ENCODE peak calls at places on chromosomes 2 and 18, in six cellular contexts. X, M, N, F, C and L are unnamed samples.

GRCh38 chr2:68839260-68839833 is 31.9 kb downstream of the BMP10 start:
- DNase-seq in X (no peak), N (no peak), C (peak; percentile 25), F (no peak), M (peak; percentile 53), L (no peak)

GRCh38 chr18:50424877-50425690 is 50.2 kb downstream of the SKA1 start:
- DNase-seq in X (no peak), M (no peak), C (no peak), F (no peak), N (no peak), L (no peak)

GRCh38 chr2:23436346-23437099 is 51.5 kb downstream of the KLHL29 start:
- DNase-seq in C (peak; percentile 62), N (no peak), F (no peak), M (peak; percentile 69), X (no peak), L (no peak)

GRCh38 chr2:107698861-107699260 is 127.8 kb upstream of the RGPD4 start:
- DNase-seq in C (no peak), F (no peak), N (no peak), M (no peak), X (no peak), L (no peak)

GRCh38 chr2:211822686-211823335 is 715.8 kb downstream of the ERBB4 start:
- DNase-seq in X (no peak), N (no peak), C (no peak), M (no peak), F (no peak), L (no peak)

GRCh38 chr2:127277028-127277427 is 16.9 kb downstream of the ERCC3 start:
- DNase-seq in C (peak; percentile 20), F (no peak), N (no peak), X (no peak), M (no peak), L (no peak)

GRCh38 chr2:146412625-146413024 is 1432.2 kb upstream of the ACVR2A start:
- DNase-seq in X (no peak), C (no peak), N (no peak), M (no peak), F (no peak), L (no peak)

GRCh38 chr2:160289803-160290202 is 89.7 kb upstream of the ITGB6 start:
- DNase-seq in F (no peak), M (no peak), X (no peak), C (peak; percentile 55), N (no peak), L (no peak)

GRCh38 chr2:144449028-144449406 is 70.9 kb downstream of the ZEB2 start:
- DNase-seq in X (no peak), M (no peak), C (peak; percentile 59), F (no peak), N (no peak), L (peak; percentile 24)

GRCh38 chr2:169222665-169223064 is 139.7 kb downstream of the LRP2 start:
- DNase-seq in X (no peak), M (no peak), C (no peak), F (no peak), N (no peak), L (no peak)

GRCh38 chr18:35683021-35683420 is 101.5 kb downstream of the GALNT1 start:
- DNase-seq in M (no peak), F (peak; percentile 53), C (peak; percentile 17), X (no peak), N (no peak), L (no peak)

GRCh38 chr2:12921321-12921720 is 204.6 kb downstream of the TRIB2 start:
- DNase-seq in N (no peak), C (no peak), M (no peak), X (no peak), F (no peak), L (no peak)

GRCh38 chr2:20516646-20517341 is 69.9 kb downstream of the RHOB start:
- DNase-seq in M (no peak), C (peak; percentile 23), X (peak; percentile 58), F (no peak), N (no peak), L (no peak)

GRCh38 chr2:74405994-74406583 is 15.3 kb downstream of the C2orf81 start:
- DNase-seq in C (no peak), X (no peak), M (no peak), F (no peak), N (no peak), L (no peak)

GRCh38 chr18:78542204-78542603 is 437.4 kb upstream of the SALL3 start:
- DNase-seq in C (no peak), F (no peak), M (no peak), N (no peak), X (peak; percentile 92), L (no peak)

GRCh38 chr18:61840324-61840723 is 52.5 kb downstream of the RNF152 start:
- DNase-seq in C (no peak), N (no peak), X (no peak), F (no peak), M (no peak), L (no peak)

GRCh38 chr18:41714872-41715271 is 240.2 kb upstream of the PIK3C3 start:
- DNase-seq in C (no peak), M (no peak), X (no peak), N (no peak), F (no peak), L (no peak)

GRCh38 chr2:228545041-228545440 is 363.6 kb upstream of the SPHKAP start:
- DNase-seq in M (no peak), F (no peak), C (peak; percentile 77), X (no peak), N (no peak), L (no peak)

GRCh38 chr18:12679183-12679786 is 21.4 kb upstream of the SPIRE1 start:
- DNase-seq in N (no peak), F (no peak), X (no peak), C (peak; percentile 65), M (peak; percentile 41), L (no peak)

GRCh38 chr2:43707255-43707654 is 31.0 kb upstream of the C1GALT1C1L start:
- DNase-seq in N (peak; percentile 80), M (no peak), C (peak; percentile 94), X (no peak), F (no peak), L (no peak)

GRCh38 chr2:44135771-44136170 is 32.9 kb upstream of the PPM1B start:
- DNase-seq in C (peak; percentile 66), X (no peak), F (no peak), N (no peak), M (no peak), L (no peak)

GRCh38 chr2:216710531-216711282 is 15.4 kb upstream of the IGFBP5 start:
- DNase-seq in X (no peak), C (peak; percentile 73), M (no peak), F (no peak), N (no peak), L (no peak)

GRCh38 chr2:238096311-238097011 is 3.7 kb upstream of the ESPNL start:
- DNase-seq in C (no peak), M (no peak), N (peak; percentile 76), F (peak; percentile 41), X (no peak), L (no peak)

GRCh38 chr2:216714412-216714775 is 19.0 kb upstream of the IGFBP5 start:
- DNase-seq in N (no peak), M (no peak), X (no peak), C (peak; percentile 60), F (no peak), L (no peak)

GRCh38 chr2:6525371-6525770 is 340.3 kb downstream of the CMPK2 start:
- DNase-seq in F (peak; percentile 26), C (no peak), N (no peak), X (no peak), M (no peak), L (no peak)

GRCh38 chr2:146978891-146979555 is 865.8 kb upstream of the ACVR2A start:
- DNase-seq in N (no peak), M (no peak), C (peak; percentile 41), X (no peak), F (no peak), L (no peak)

GRCh38 chr2:236172866-236173733 is 4.9 kb upstream of the GBX2 start:
- DNase-seq in N (no peak), C (no peak), M (no peak), X (no peak), F (peak; percentile 59), L (no peak)

GRCh38 chr2:201639205-201639604 is 4.1 kb downstream of the TMEM237 start:
- DNase-seq in F (no peak), C (peak; percentile 22), N (no peak), M (peak; percentile 9), X (no peak), L (no peak)

GRCh38 chr2:130264501-130264900 is 66.3 kb upstream of the TUBA3E start:
- DNase-seq in M (no peak), F (no peak), C (no peak), N (no peak), X (no peak), L (no peak)

GRCh38 chr2:16584824-16585546 is 80.6 kb downstream of the CYRIA start:
- DNase-seq in X (no peak), C (no peak), N (no peak), F (no peak), M (no peak), L (no peak)

GRCh38 chr2:196170202-196170680 is 1.1 kb downstream of the STK17B start:
- DNase-seq in M (peak; percentile 61), F (peak; percentile 45), N (no peak), C (peak; percentile 69), X (peak; percentile 31), L (peak; percentile 38)

DNA sequence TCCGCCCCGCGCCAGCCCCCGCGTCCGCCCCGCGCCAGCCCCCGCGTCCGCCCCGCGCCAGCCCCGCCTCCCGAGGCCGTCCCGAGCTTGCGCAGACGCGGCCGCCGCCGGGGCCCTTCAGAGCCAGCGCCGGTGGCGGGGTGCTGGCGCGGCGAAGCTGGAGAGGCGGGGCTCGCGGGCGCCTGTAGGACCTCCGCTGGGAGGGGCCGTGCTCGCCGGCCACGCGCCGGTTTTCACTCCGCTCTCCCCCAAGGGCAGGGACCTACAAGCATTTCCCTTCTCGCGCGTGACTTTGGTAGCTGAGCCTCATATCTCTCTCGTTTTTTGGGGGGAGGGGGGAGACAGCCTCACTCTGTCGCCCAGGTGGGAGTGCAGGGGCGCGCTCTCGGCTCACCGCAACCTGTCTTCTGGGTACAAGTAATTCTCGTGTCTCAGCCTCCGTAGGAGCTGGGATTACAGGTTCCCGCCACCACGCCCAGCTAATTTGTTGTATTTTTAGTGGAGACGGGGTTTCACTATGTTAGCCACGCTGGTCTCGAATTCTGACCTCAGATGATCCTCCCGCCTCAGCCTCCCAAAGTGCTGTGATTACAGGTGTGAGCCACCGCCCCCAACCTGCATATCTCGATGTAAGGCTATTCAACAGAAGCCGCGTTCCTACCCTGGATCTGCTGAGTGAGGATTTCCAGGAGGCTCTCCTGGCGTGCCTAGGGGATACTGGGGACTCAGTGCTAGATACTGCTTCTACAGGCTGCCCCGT is at the start of gene ZNF514:
- DNase-seq in C (peak; percentile 90), M (peak; percentile 75), X (peak; percentile 70), N (peak; percentile 88), F (peak; percentile 92), L (peak; percentile 81)
- H3K4me1 ChIP-seq in C (peaks cover 7% of the 10 kb centered on the region), M (peaks cover 38% of the 10 kb centered on the region), X (peaks cover 3% of the 10 kb centered on the region), N (peaks cover 26% of the 10 kb centered on the region), F (peaks cover 7% of the 10 kb centered on the region), L (peaks cover 22% of the 10 kb centered on the region)

GRCh38 chr2:217900780-217901360 is 101.9 kb downstream of the TNS1 start:
- DNase-seq in F (no peak), X (no peak), M (no peak), N (no peak), C (no peak), L (no peak)
- H3K4me3 ChIP-seq in F (no peak overlapping the region), X (no peak overlapping the region), M (no peak overlapping the region), N (no peak overlapping the region), C (no peak overlapping the region), L (no peak overlapping the region)

GRCh38 chr2:36570416-36570815 is 27.6 kb downstream of the FEZ2 start:
- DNase-seq in F (no peak), N (no peak), C (peak; percentile 63), M (no peak), X (no peak), L (no peak)
- H3K36me3 ChIP-seq in F (no peaks in the 10 kb centered on the region), N (peaks cover 29% of the 10 kb centered on the region), C (peaks cover 40% of the 10 kb centered on the region), M (peaks cover 33% of the 10 kb centered on the region), X (no peaks in the 10 kb centered on the region), L (no peaks in the 10 kb centered on the region)

GRCh38 chr2:85741211-85741610 is 12.6 kb upstream of the ATOH8 start:
- DNase-seq in C (no peak), X (peak; percentile 82), N (no peak), M (no peak), F (no peak), L (no peak)
- H3K4me1 ChIP-seq in C (peaks cover 65% of the 10 kb centered on the region), X (peaks cover 30% of the 10 kb centered on the region), N (peaks cover 78% of the 10 kb centered on the region), M (no peaks in the 10 kb centered on the region), F (peaks cover 23% of the 10 kb centered on the region), L (no peaks in the 10 kb centered on the region)